ENCODE peak calls at places on chromosomes 5 and 9, in nine cellular contexts. H is endodermal cell; U is fibroblast of lung; K is CD4-positive, alpha-beta T cell; A is glutamatergic neuron; D is right atrium auricular region; L is HL-60; F is tibial nerve; O is RWPE1. T is an unnamed sample.

GRCh38 chr9:99040911-99041582 is 63.9 kb upstream of the TGFBR1 start:
- DNase-seq in H (peak), U (peak), K (no peak), A (no peak), D (no peak), L (peak), F (no peak), O (no peak), T (no peak)

GRCh38 chr5:125746936-125747335 is 676.3 kb upstream of the GRAMD2B start:
- DNase-seq in H (no peak), U (no peak), K (no peak), A (no peak), D (no peak), L (no peak), F (no peak), O (no peak), T (no peak)

GRCh38 chr5:102875672-102876071 is 120.6 kb downstream of the PAM start:
- DNase-seq in H (no peak), U (no peak), K (no peak), A (no peak), D (no peak), L (no peak), F (no peak), O (no peak), T (no peak)

GRCh38 chr5:34914671-34915138 is 599 bp downstream of the RAD1 start:
- DNase-seq in H (no peak), U (no peak), K (no peak), A (peak), D (no peak), L (peak), F (no peak), O (no peak), T (peak)

GRCh38 chr9:128703616-128704355 is 1.5 kb downstream of the PKN3 start:
- DNase-seq in H (no peak), U (no peak), K (no peak), A (no peak), D (peak), L (peak), F (no peak), O (no peak), T (no peak)

GRCh38 chr9:14779566-14780022 is 57.1 kb upstream of the CER1 start:
- DNase-seq in H (no peak), U (peak), K (no peak), A (no peak), D (no peak), L (no peak), F (no peak), O (no peak), T (no peak)

GRCh38 chr5:154221371-154221896 is 30.9 kb downstream of the GALNT10 start:
- DNase-seq in H (no peak), U (peak), K (peak), A (no peak), D (peak), L (peak), F (no peak), O (peak), T (peak)

GRCh38 chr9:124133752-124134151 is 122.2 kb downstream of the LHX2 start:
- DNase-seq in H (peak), U (peak), K (no peak), A (peak), D (no peak), L (peak), F (peak), O (no peak), T (no peak)

GRCh38 chr5:10562202-10563131 is 1.4 kb upstream of the ANKRD33B start:
- DNase-seq in H (no peak), U (no peak), K (no peak), A (no peak), D (no peak), L (peak), F (no peak), O (no peak), T (no peak)

GRCh38 chr9:133532937-133533668 is 1.4 kb upstream of the ADAMTSL2 start:
- DNase-seq in H (peak), U (peak), K (peak), A (peak), D (peak), L (peak), F (peak), O (peak), T (no peak)

GRCh38 chr9:91162311-91162710 is 199.4 kb downstream of the AUH start:
- DNase-seq in H (peak), U (peak), K (no peak), A (no peak), D (peak), L (no peak), F (no peak), O (peak), T (peak)

GRCh38 chr9:91160181-91160580 is 201.5 kb downstream of the AUH start:
- DNase-seq in H (no peak), U (no peak), K (no peak), A (no peak), D (peak), L (no peak), F (no peak), O (no peak), T (no peak)

GRCh38 chr9:91160599-91161464 is 200.9 kb downstream of the AUH start:
- DNase-seq in H (no peak), U (no peak), K (no peak), A (no peak), D (peak), L (no peak), F (no peak), O (no peak), T (no peak)

GRCh38 chr9:91162784-91163440 is 198.8 kb downstream of the AUH start:
- DNase-seq in H (peak), U (peak), K (no peak), A (no peak), D (peak), L (peak), F (no peak), O (no peak), T (no peak)

DNA sequence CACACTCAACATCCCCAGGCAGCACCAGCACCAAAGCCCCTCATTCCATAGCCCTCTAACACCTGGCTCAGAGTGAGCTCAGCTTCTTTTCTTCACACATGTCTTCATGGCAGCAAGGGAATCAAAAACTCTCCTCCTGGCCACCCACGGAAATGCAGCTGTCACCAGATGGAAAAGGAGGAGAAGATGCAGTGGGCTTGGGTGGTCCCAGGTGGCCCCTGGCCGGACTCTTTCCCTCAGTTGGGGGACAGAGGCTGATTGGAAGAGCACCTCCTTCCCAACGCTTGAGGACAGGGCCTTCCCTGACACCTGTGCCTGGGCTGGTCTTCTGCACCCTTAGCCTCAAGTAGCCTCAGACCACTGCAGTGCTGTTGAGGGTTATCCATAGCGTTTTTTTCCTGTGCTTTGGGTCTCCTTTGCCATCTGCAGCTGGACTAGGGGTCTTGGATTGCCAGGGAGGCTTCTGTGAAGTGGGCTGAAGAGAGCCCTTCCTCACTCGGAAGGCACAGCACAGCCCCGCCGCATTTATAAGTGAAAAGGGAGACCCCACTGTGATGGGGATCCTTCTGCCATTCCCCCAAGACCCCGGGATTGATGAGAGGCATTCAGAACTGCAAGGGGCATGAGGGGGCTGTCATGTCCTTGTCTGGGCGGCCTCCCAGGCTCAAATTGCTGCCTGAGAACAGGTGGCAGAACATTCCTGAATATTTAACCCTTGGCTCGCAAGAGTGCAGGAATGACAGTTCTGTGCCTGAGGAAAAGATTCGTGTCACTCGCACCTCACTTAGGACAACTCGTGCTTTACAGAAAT is 200.0 kb downstream of the AUH start:
- DNase-seq in H (peak), U (no peak), K (no peak), A (no peak), D (peak), L (no peak), F (no peak), O (no peak), T (no peak)
- TF ChIP-seq CTCF in H (peak), U (no peak), K (no peak), A (no peak), D (no peak), L (no peak), F (no peak), O (no peak), T (no peak)

GRCh38 chr9:33913541-33913940 is 96.6 kb downstream of the UBE2R2 start:
- DNase-seq in H (no peak), U (no peak), K (no peak), A (no peak), D (no peak), L (no peak), F (no peak), O (no peak), T (no peak)
- TF ChIP-seq CTCF in H (no peak), U (no peak), K (no peak), A (no peak), D (no peak), L (no peak), F (no peak), O (no peak), T (no peak)

DNA sequence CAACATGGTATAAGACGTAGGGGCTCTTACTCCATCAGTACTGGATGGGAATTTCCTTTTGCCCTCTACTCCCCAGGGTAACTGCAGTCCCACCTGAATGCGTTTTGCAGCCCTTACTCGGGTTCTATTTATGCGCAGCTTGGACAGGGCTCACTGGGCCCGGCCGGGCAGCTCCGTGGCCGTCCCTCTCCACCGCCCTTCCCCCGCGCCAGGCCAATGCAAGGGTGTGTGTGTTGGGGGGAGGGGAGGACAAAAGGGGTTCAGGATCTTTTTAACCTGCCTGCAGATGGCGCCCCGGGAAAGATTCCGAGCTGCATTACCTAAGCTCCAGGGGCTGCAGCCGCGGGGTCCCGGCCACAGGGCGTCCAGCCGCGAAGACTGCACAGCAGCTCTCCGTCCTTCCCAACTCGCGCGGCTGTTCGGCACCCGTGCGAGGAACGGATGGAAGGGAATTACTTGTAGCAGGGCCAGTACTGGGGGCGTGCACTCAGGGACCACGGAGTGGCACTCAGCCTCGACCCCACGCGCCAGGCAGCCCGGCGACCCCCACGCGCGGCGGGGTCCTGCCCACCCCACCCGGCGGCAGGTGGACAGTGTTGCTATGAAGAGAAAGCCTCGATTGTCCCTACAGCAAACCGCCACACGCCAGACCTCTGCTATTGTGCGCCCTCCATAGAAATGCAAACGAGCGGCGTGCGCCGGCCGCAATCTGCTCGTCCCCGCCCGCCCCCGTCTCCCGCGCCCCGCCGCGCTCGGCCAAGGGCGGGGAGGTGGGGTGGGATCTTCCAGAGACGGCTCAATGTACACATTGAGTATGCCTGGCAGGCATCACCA is 966 bp upstream of the GADD45G start:
- DNase-seq in H (peak), U (peak), K (peak), A (peak), D (peak), L (peak), F (peak), O (peak), T (no peak)
- TF ChIP-seq CTCF in H (peak), U (peak), K (peak), A (peak), D (peak), L (no peak), F (peak), O (no peak), T (peak)

GRCh38 chr5:38994329-38994927 is 79.8 kb downstream of the RICTOR start:
- DNase-seq in H (peak), U (peak), K (peak), A (no peak), D (no peak), L (peak), F (no peak), O (peak), T (peak)
- TF ChIP-seq CTCF in H (peak), U (peak), K (peak), A (peak), D (peak), L (no peak), F (peak), O (peak), T (peak)

DNA sequence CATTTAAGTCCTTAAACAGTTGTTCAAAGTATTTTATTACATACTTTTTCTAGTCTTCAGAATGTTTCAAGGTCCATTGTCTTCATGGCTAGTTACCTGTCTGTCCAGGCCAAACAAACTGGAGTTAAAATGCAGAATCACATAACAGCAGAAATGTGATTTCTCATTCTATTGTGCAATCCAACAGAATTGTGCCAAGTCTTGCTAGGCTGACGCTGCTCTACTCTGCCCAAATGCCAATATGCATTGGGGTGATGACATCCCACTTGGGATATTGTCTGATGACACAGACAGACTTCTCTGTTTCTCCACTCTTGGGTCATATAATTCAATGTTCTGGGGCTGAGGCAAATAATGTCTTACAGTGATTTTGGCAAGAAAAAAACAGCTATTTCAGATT is 5.2 kb upstream of the SLC22A5 start:
- DNase-seq in H (no peak), U (peak), K (no peak), A (no peak), D (peak), L (peak), F (no peak), O (peak), T (peak)
- TF ChIP-seq CTCF in H (no peak), U (no peak), K (no peak), A (no peak), D (no peak), L (no peak), F (no peak), O (no peak), T (no peak)

DNA sequence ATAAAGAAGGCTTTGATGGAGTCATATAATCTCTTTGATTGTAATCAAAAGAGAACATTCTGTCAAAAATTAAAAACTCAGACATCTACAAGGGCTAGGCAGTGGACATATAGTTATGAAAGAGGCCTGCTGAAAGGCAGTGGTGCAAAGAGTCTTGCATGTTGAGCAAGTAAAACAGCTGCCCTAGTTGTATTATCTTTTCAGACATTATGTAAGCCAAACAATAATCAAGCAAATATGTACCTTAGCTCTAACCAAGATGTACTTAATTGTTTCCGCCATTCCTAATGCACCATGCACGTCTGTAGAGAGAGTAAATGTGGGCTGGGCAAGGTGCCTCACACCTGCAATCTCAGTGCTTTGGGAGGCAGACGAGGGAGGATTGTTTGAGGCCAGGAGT is 14.3 kb downstream of the GAPT start:
- DNase-seq in H (no peak), U (no peak), K (no peak), A (no peak), D (no peak), L (peak), F (no peak), O (no peak), T (no peak)
- TF ChIP-seq CTCF in H (no peak), U (no peak), K (no peak), A (no peak), D (no peak), L (no peak), F (no peak), O (no peak), T (no peak)

GRCh38 chr5:127434588-127434987 is 82.9 kb upstream of the PRRC1 start:
- DNase-seq in H (no peak), U (no peak), K (no peak), A (no peak), D (no peak), L (no peak), F (no peak), O (no peak), T (no peak)
- TF ChIP-seq CTCF in H (no peak), U (no peak), K (no peak), A (no peak), D (no peak), L (no peak), F (no peak), O (no peak), T (no peak)

GRCh38 chr5:32690153-32690552 is 21.0 kb upstream of the NPR3 start:
- DNase-seq in H (peak), U (peak), K (no peak), A (no peak), D (no peak), L (no peak), F (no peak), O (no peak), T (no peak)
- TF ChIP-seq CTCF in H (peak), U (peak), K (no peak), A (no peak), D (no peak), L (no peak), F (no peak), O (no peak), T (peak)

DNA sequence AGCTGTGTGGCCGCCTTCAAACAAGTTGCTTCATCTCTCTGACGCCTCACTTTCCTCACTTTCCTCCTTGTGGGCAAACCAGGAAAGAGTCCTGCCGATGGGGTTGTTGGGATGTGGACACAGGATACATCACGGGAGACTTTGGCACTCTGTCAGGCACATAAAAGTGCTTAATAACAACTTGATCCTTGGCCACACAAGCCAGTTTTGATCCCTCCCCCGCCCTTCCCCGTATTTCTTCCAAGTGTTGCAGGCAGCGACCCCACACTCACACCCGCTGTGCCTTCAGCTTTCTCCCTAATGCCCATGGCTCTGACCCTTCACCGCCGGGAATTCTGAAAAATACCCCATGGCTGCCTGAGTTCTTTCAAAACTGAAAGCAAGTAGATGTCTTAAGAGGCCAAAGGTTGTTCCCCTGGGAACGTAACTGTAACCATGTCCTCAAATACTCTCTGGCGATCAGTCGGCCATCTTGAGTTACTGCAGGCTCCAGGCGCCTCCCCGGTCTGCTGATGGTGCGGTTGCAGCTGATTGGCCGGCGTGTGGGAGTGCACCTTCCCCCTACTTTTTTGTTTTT is 59.8 kb downstream of the ARHGEF37 start:
- DNase-seq in H (no peak), U (peak), K (no peak), A (no peak), D (no peak), L (no peak), F (no peak), O (no peak), T (no peak)
- TF ChIP-seq CTCF in H (no peak), U (peak), K (no peak), A (no peak), D (no peak), L (no peak), F (peak), O (no peak), T (no peak)